ENCODE peak calls at places on chromosomes 11 and 22, in four cellular contexts. Y, S, P and Q are unnamed samples.

GRCh38 chr11:45457649-45458048 is 171.5 kb upstream of the SYT13 start:
- DNase-seq in Y (peak; percentile 35), S (no peak), P (no peak), Q (peak; percentile 43)

GRCh38 chr11:79129702-79130101 is 311.1 kb downstream of the TENM4 start:
- DNase-seq in Y (no peak), S (no peak), P (no peak), Q (no peak)

GRCh38 chr11:124329787-124330478 is 9.9 kb upstream of the OR8D2 start:
- DNase-seq in Y (no peak), S (no peak), P (no peak), Q (no peak)

GRCh38 chr22:23716811-23717801 is 26.3 kb downstream of the RGL4 start:
- DNase-seq in Y (peak; percentile 96), S (peak; percentile 77), P (peak; percentile 75), Q (peak; percentile 52)

GRCh38 chr11:44601471-44602370 is 36.3 kb downstream of the CD82 start:
- DNase-seq in Y (peak; percentile 82), S (no peak), P (no peak), Q (no peak)

GRCh38 chr11:92976681-92977080 is 7.2 kb downstream of the MTNR1B start:
- DNase-seq in Y (no peak), S (no peak), P (no peak), Q (no peak)

GRCh38 chr22:36701941-36702640 is 1.5 kb downstream of the CACNG2 start:
- DNase-seq in Y (no peak), S (no peak), P (no peak), Q (no peak)

GRCh38 chr11:69880041-69880802 is 61.0 kb upstream of the FGF3 start:
- DNase-seq in Y (peak; percentile 56), S (no peak), P (no peak), Q (no peak)

GRCh38 chr11:74462631-74463030 is 4.7 kb downstream of the KCNE3 start:
- DNase-seq in Y (no peak), S (no peak), P (no peak), Q (peak; percentile 11)

GRCh38 chr11:10441021-10441523 is 14.0 kb upstream of the AMPD3 start:
- DNase-seq in Y (no peak), S (no peak), P (no peak), Q (no peak)

GRCh38 chr22:44710474-44711235 is 8.7 kb downstream of the PRR5 start:
- DNase-seq in Y (peak; percentile 80), S (peak; percentile 59), P (no peak), Q (no peak)

GRCh38 chr11:61338783-61339489 is 5.9 kb downstream of the TKFC start:
- DNase-seq in Y (peak; percentile 62), S (no peak), P (no peak), Q (no peak)

GRCh38 chr11:826836-827145 is 928 bp upstream of the CRACR2B start:
- DNase-seq in Y (no peak), S (no peak), P (no peak), Q (no peak)

GRCh38 chr11:133810766-133811165 is 34.5 kb downstream of the SPATA19 start:
- DNase-seq in Y (no peak), S (no peak), P (no peak), Q (no peak)